ENCODE peak calls at places on chromosomes 11 and 22, in seven cellular contexts. N, U, J, W, Y, A and F are unnamed samples.

GRCh38 chr22:35209203-35209602 is 48.1 kb upstream of the HMGXB4 start:
- DNase-seq in N (no peak), A (no peak), Y (no peak), W (no peak), J (no peak), U (no peak), F (no peak)

GRCh38 chr11:118916842-118917388 is 8.8 kb downstream of the BCL9L start:
- DNase-seq in Y (no peak), J (no peak), A (peak), N (no peak), U (no peak), W (peak), F (no peak)

GRCh38 chr11:68687986-68688385 is 3.6 kb downstream of the GAL start:
- DNase-seq in U (no peak), J (no peak), A (no peak), W (no peak), N (no peak), Y (no peak), F (no peak)

GRCh38 chr11:2471048-2471803 is 26.4 kb downstream of the KCNQ1 start:
- DNase-seq in U (no peak), A (no peak), N (peak), J (no peak), W (no peak), Y (no peak), F (no peak)

GRCh38 chr22:50672471-50673230 is at the start of gene SHANK3:
- DNase-seq in Y (no peak), A (no peak), N (no peak), J (no peak), W (no peak), U (no peak), F (no peak)

GRCh38 chr11:128328955-128329551 is 258.3 kb downstream of the ETS1 start:
- DNase-seq in W (no peak), N (no peak), A (no peak), Y (no peak), J (no peak), U (no peak), F (no peak)

GRCh38 chr22:40118979-40119378 is 58.7 kb upstream of the TNRC6B start:
- DNase-seq in J (no peak), A (no peak), Y (no peak), U (no peak), N (no peak), W (no peak), F (no peak)

GRCh38 chr22:25987948-25988347 is 181.3 kb upstream of the SEZ6L start:
- DNase-seq in W (no peak), J (peak), U (peak), Y (no peak), A (no peak), N (no peak), F (no peak)

GRCh38 chr11:77154381-77155081 is 26.5 kb downstream of the MYO7A start:
- DNase-seq in A (no peak), W (no peak), N (no peak), J (peak), U (peak), Y (no peak), F (no peak)

GRCh38 chr11:73072935-73073481 is 69.1 kb downstream of the FCHSD2 start:
- DNase-seq in A (peak), J (no peak), U (no peak), Y (no peak), N (no peak), W (no peak), F (no peak)

GRCh38 chr11:94504689-94505293 is 7.5 kb upstream of the C11orf97 start:
- DNase-seq in U (peak), A (peak), W (peak), J (peak), Y (no peak), N (no peak), F (no peak)

GRCh38 chr11:77695417-77695816 is 57.8 kb upstream of the CLNS1A start:
- DNase-seq in N (no peak), A (no peak), Y (no peak), J (no peak), W (no peak), U (no peak), F (no peak)

GRCh38 chr22:22756109-22756508 is 111.7 kb downstream of the GGTLC2 start:
- DNase-seq in J (no peak), N (no peak), W (no peak), A (no peak), U (no peak), Y (no peak), F (no peak)

GRCh38 chr11:65501530-65502273 is 2.9 kb downstream of the MALAT1 start:
- DNase-seq in N (no peak), Y (no peak), U (no peak), J (no peak), W (no peak), A (peak), F (no peak)

GRCh38 chr22:41526802-41527799 is 17.2 kb downstream of the POLR3H start:
- DNase-seq in Y (peak), N (peak), A (no peak), W (no peak), U (no peak), J (peak), F (peak)

GRCh38 chr11:64803163-64803845 is at the start of gene MAP4K2:
- DNase-seq in W (peak), N (peak), Y (peak), J (peak), A (peak), U (peak), F (peak)

GRCh38 chr11:76854709-76855108 is 6.0 kb upstream of the ACER3 start:
- DNase-seq in W (no peak), N (no peak), J (no peak), A (no peak), Y (no peak), U (no peak), F (no peak)

GRCh38 chr22:48366591-48366990 is 1461.1 kb downstream of the BRD1 start:
- DNase-seq in N (no peak), U (no peak), W (no peak), A (no peak), J (no peak), Y (no peak), F (no peak)

GRCh38 chr11:64742940-64743590 is 877 bp downstream of the RASGRP2 start:
- DNase-seq in Y (peak), J (no peak), A (peak), W (no peak), N (peak), U (no peak), F (peak)

GRCh38 chr11:118342503-118343161 is at the start of gene CD3D:
- DNase-seq in N (no peak), Y (peak), U (no peak), A (no peak), W (no peak), J (no peak), F (no peak)

GRCh38 chr11:117734596-117734995 is 62.4 kb downstream of the DSCAML1 start:
- DNase-seq in J (no peak), A (no peak), N (no peak), W (no peak), Y (no peak), U (peak), F (no peak)

GRCh38 chr11:130089669-130090063 is 20.0 kb downstream of the APLP2 start:
- DNase-seq in W (no peak), A (no peak), N (no peak), Y (no peak), U (no peak), J (no peak), F (no peak)